ENCODE peak calls at places on chromosomes 1 and 21, in six cellular contexts. N, V, L, I, X and W are unnamed samples. For H3K4me1, the result is how much of the 10 kb centered on the place peaks cover.

GRCh38 chr1:39992229-39992628 is 37.3 kb downstream of the MFSD2A start:
- DNase-seq in N (no peak), V (no peak), L (no peak), I (no peak), X (no peak), W (no peak)

GRCh38 chr1:182235604-182235951 is 156.0 kb downstream of the GLUL start:
- DNase-seq in N (no peak), V (no peak), L (no peak), I (no peak), X (no peak), W (no peak)

GRCh38 chr1:51728611-51729155 is 111.8 kb downstream of the OSBPL9 start:
- DNase-seq in N (no peak), V (no peak), L (peak), I (no peak), X (no peak), W (no peak)

GRCh38 chr1:85179517-85179916 is 21.3 kb downstream of the SYDE2 start:
- DNase-seq in N (no peak), V (no peak), L (peak), I (no peak), X (no peak), W (no peak)

GRCh38 chr1:50976111-50976889 is 6.3 kb downstream of the CDKN2C start:
- DNase-seq in N (no peak), V (no peak), L (no peak), I (no peak), X (no peak), W (no peak)

GRCh38 chr1:35268282-35269189 is at the start of gene ZMYM4:
- DNase-seq in N (peak), V (peak), L (peak), I (peak), X (peak), W (peak)

GRCh38 chr1:65840683-65841082 is 48.0 kb downstream of the PDE4B start:
- DNase-seq in N (no peak), V (no peak), L (no peak), I (no peak), X (no peak), W (no peak)

GRCh38 chr21:41536076-41536826 is 28.3 kb upstream of the TMPRSS2 start:
- DNase-seq in N (no peak), V (peak), L (no peak), I (no peak), X (no peak), W (peak)

GRCh38 chr1:9449106-9449627 is 90.1 kb upstream of the SLC25A33 start:
- DNase-seq in N (peak), V (no peak), L (no peak), I (no peak), X (peak), W (no peak)

GRCh38 chr1:14949270-14949835 is 204.2 kb upstream of the TMEM51 start:
- DNase-seq in N (no peak), V (no peak), L (no peak), I (no peak), X (no peak), W (no peak)

GRCh38 chr1:65264197-65264929 is 45.0 kb upstream of the DNAJC6 start:
- DNase-seq in N (no peak), V (no peak), L (no peak), I (no peak), X (peak), W (no peak)

GRCh38 chr1:86191958-86192357 is 35.4 kb upstream of the COL24A1 start:
- DNase-seq in N (no peak), V (no peak), L (no peak), I (no peak), X (no peak), W (no peak)

GRCh38 chr21:42737969-42738590 is 84.7 kb downstream of the PDE9A start:
- DNase-seq in N (no peak), V (peak), L (no peak), I (no peak), X (peak), W (peak)

GRCh38 chr1:109763646-109764415 is at the start of gene EPS8L3:
- DNase-seq in N (no peak), V (peak), L (no peak), I (no peak), X (peak), W (no peak)

GRCh38 chr1:32828341-32828740 is 10.9 kb downstream of the S100PBP start:
- DNase-seq in N (no peak), V (no peak), L (no peak), I (no peak), X (no peak), W (no peak)

GRCh38 chr1:87279966-87280535 is 48.6 kb upstream of the LMO4 start:
- DNase-seq in N (no peak), V (no peak), L (peak), I (no peak), X (no peak), W (no peak)

GRCh38 chr1:35047188-35047858 is 15.6 kb upstream of the ZMYM6 start:
- DNase-seq in N (no peak), V (no peak), L (no peak), I (no peak), X (no peak), W (no peak)

GRCh38 chr1:85465791-85466134 is 804 bp upstream of the DDAH1 start:
- DNase-seq in N (no peak), V (no peak), L (no peak), I (no peak), X (no peak), W (no peak)

GRCh38 chr1:165365344-165365743 is 8.8 kb upstream of the LMX1A start:
- DNase-seq in N (no peak), V (no peak), L (no peak), I (no peak), X (no peak), W (no peak)

GRCh38 chr1:30111431-30111830 is 612.0 kb downstream of the MATN1 start:
- DNase-seq in N (no peak), V (peak), L (peak), I (no peak), X (peak), W (no peak)

GRCh38 chr1:245205396-245205795 is 50.6 kb downstream of the KIF26B start:
- DNase-seq in N (no peak), V (no peak), L (no peak), I (no peak), X (no peak), W (no peak)

GRCh38 chr1:115879977-115880376 is 39.1 kb upstream of the NHLH2 start:
- DNase-seq in N (no peak), V (no peak), L (no peak), I (no peak), X (no peak), W (no peak)

GRCh38 chr1:27600500-27601175 is 3.3 kb downstream of the AHDC1 start:
- DNase-seq in N (no peak), V (no peak), L (no peak), I (no peak), X (no peak), W (no peak)

GRCh38 chr1:44485229-44485932 is 80.3 kb downstream of the RNF220 start:
- DNase-seq in N (peak), V (no peak), L (no peak), I (no peak), X (no peak), W (no peak)

GRCh38 chr1:31108861-31109260 is 43.3 kb upstream of the PUM1 start:
- DNase-seq in N (no peak), V (no peak), L (no peak), I (no peak), X (no peak), W (no peak)

GRCh38 chr1:229860926-229861325 is 206.1 kb upstream of the GALNT2 start:
- DNase-seq in N (no peak), V (peak), L (no peak), I (no peak), X (no peak), W (no peak)

GRCh38 chr1:171653796-171654704 is 1.6 kb upstream of the MYOC start:
- DNase-seq in N (no peak), V (no peak), L (no peak), I (no peak), X (peak), W (no peak)

GRCh38 chr1:65435987-65436386 is 15.5 kb downstream of the LEPR start:
- DNase-seq in N (no peak), V (no peak), L (no peak), I (no peak), X (no peak), W (no peak)

GRCh38 chr1:226882631-226883409 is 12.4 kb downstream of the PSEN2 start:
- DNase-seq in N (peak), V (peak), L (peak), I (no peak), X (no peak), W (no peak)

GRCh38 chr1:226882187-226882586 is 11.8 kb downstream of the PSEN2 start:
- DNase-seq in N (no peak), V (no peak), L (peak), I (no peak), X (no peak), W (no peak)

GRCh38 chr1:226883630-226884029 is 13.2 kb downstream of the PSEN2 start:
- DNase-seq in N (peak), V (no peak), L (no peak), I (no peak), X (no peak), W (no peak)

GRCh38 chr1:226880372-226881287 is 10.2 kb downstream of the PSEN2 start:
- DNase-seq in N (peak), V (no peak), L (no peak), I (no peak), X (no peak), W (no peak)

GRCh38 chr1:226881515-226882185 is 11.2 kb downstream of the PSEN2 start:
- DNase-seq in N (peak), V (no peak), L (no peak), I (no peak), X (no peak), W (no peak)
- H3K4me1 ChIP-seq in N (under half), V (under half), L (half or more), I (under half), X (under half), W (under half)

DNA sequence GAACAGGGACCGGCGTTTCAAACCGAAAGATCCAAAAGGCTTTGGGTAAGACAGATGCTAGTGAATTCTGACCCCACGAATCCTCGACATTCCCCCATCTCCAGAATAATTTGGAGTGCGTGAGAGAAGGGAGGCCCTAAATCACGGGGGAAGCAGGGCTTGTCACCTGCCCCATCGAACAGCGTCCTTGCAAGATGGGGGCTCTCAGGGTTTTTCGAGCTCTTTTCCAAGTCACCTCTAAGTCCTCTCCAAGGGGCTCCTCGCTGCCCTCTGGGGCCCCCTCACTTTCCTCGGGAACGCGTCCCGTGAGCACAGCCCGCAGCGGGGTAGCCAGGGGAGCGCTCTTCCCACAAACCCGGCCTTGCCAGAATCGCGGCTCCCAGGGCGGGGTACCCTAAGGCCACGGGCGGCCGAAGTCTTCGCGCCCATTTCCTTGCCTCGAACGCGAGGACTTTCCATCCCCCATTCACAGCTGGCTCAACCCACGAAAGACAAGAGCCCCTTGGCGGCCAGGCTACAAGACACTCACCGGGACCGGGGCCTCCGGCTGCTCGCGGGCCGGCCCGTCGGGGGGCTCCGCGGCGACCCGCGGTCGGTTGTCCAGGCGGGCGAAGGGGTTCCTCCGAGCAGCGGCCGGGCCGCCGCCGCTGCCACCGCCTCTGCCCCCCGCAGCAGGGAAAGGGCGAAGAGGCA is 546 bp downstream of the DONSON start:
- DNase-seq in N (peak), V (peak), L (peak), I (peak), X (peak), W (no peak)
- H3K4me3 ChIP-seq in N (peak), V (peak), L (peak), I (peak), X (peak), W (peak)

GRCh38 chr1:201420608-201421002 is 925 bp downstream of the TNNI1 start:
- DNase-seq in N (no peak), V (no peak), L (no peak), I (no peak), X (no peak), W (no peak)
- H3K4me1 ChIP-seq in N (under half), V (under half), L (under half), I (under half), X (under half), W (under half)

GRCh38 chr21:36431252-36431651 is 46.1 kb downstream of the CHAF1B start:
- DNase-seq in N (no peak), V (no peak), L (no peak), I (no peak), X (no peak), W (no peak)

GRCh38 chr21:36433011-36433709 is 46.8 kb downstream of the CLDN14 start:
- DNase-seq in N (no peak), V (no peak), L (no peak), I (no peak), X (no peak), W (no peak)

GRCh38 chr21:36428789-36429671 is 43.8 kb downstream of the CHAF1B start:
- DNase-seq in N (no peak), V (no peak), L (no peak), I (no peak), X (no peak), W (no peak)

GRCh38 chr21:36429672-36430546 is 44.7 kb downstream of the CHAF1B start:
- DNase-seq in N (peak), V (peak), L (no peak), I (peak), X (peak), W (peak)

GRCh38 chr21:36430841-36431240 is 45.6 kb downstream of the CHAF1B start:
- DNase-seq in N (no peak), V (no peak), L (no peak), I (no peak), X (no peak), W (no peak)
- H3K4me3 ChIP-seq in N (peak), V (no peak), L (no peak), I (no peak), X (no peak), W (no peak)

GRCh38 chr1:24415334-24415909 is at the start of gene NIPAL3:
- DNase-seq in N (peak), V (peak), L (peak), I (peak), X (peak), W (peak)

GRCh38 chr1:24415910-24416665 is 486 bp downstream of the NIPAL3 start:
- DNase-seq in N (no peak), V (no peak), L (peak), I (peak), X (no peak), W (no peak)

GRCh38 chr1:24416666-24417391 is 1.2 kb downstream of the NIPAL3 start:
- DNase-seq in N (no peak), V (peak), L (peak), I (peak), X (no peak), W (no peak)

GRCh38 chr1:24413350-24414163 is at the start of gene STPG1:
- DNase-seq in N (peak), V (peak), L (peak), I (peak), X (peak), W (peak)

GRCh38 chr1:24414884-24415333 is 693 bp upstream of the NIPAL3 start:
- DNase-seq in N (no peak), V (no peak), L (no peak), I (no peak), X (no peak), W (no peak)
- H3K4me1 ChIP-seq in N (under half), V (under half), L (under half), I (half or more), X (under half), W (under half)

GRCh38 chr1:221263831-221264767 is 384.9 kb downstream of the HLX start:
- DNase-seq in N (peak), V (peak), L (peak), I (peak), X (peak), W (peak)
- H3K4me3 ChIP-seq in N (no peak), V (no peak), L (no peak), I (no peak), X (no peak), W (no peak)